ENCODE peak calls at places on chromosomes 5 and 9, in seven cellular contexts. O, V, R, D, F, Y and W are unnamed samples.
A peak's percentile ranks its signal among the peaks of the same experiment; 100 is the strongest.

GRCh38 chr9:81748091-81748490 is 58.7 kb upstream of the TLE1 start:
- DNase-seq in O (no peak), V (no peak), R (no peak), D (no peak), F (no peak), Y (no peak), W (no peak)

GRCh38 chr5:113061851-113062631 is 85.4 kb downstream of the DCP2 start:
- DNase-seq in O (no peak), V (no peak), R (peak; percentile 1), D (peak; percentile 60), F (peak; percentile 85), Y (no peak), W (no peak)

GRCh38 chr5:151905639-151906038 is 19.0 kb downstream of the GLRA1 start:
- DNase-seq in O (no peak), V (no peak), R (no peak), D (no peak), F (no peak), Y (peak; percentile 65), W (no peak)

GRCh38 chr5:55731848-55732247 is 6.0 kb upstream of the DDX4 start:
- DNase-seq in O (no peak), V (no peak), R (no peak), D (no peak), F (no peak), Y (no peak), W (no peak)

GRCh38 chr5:33476992-33477391 is 36.2 kb downstream of the TARS1 start:
- DNase-seq in O (no peak), V (no peak), R (no peak), D (no peak), F (peak; percentile 28), Y (no peak), W (no peak)

GRCh38 chr9:21812945-21813568 is 10.6 kb downstream of the MTAP start:
- DNase-seq in O (peak; percentile 44), V (peak; percentile 81), R (peak; percentile 75), D (peak; percentile 80), F (peak; percentile 74), Y (peak; percentile 88), W (peak; percentile 82)

GRCh38 chr9:86557063-86557766 is 203.0 kb upstream of the TUT7 start:
- DNase-seq in O (no peak), V (no peak), R (no peak), D (peak; percentile 78), F (peak; percentile 98), Y (peak; percentile 48), W (no peak)

GRCh38 chr5:80754900-80755299 is 100.1 kb upstream of the DHFR start:
- DNase-seq in O (peak; percentile 71), V (no peak), R (no peak), D (peak; percentile 11), F (peak; percentile 3), Y (no peak), W (no peak)

GRCh38 chr9:104073770-104074133 is 20.4 kb upstream of the SMC2 start:
- DNase-seq in O (no peak), V (no peak), R (no peak), D (no peak), F (no peak), Y (no peak), W (no peak)

GRCh38 chr9:3820643-3821042 is 294.8 kb upstream of the RFX3 start:
- DNase-seq in O (no peak), V (no peak), R (no peak), D (no peak), F (no peak), Y (no peak), W (no peak)

GRCh38 chr5:151577566-151577965 is 13.6 kb downstream of the FAT2 start:
- DNase-seq in O (no peak), V (no peak), R (no peak), D (no peak), F (no peak), Y (no peak), W (no peak)

GRCh38 chr5:79759848-79760247 is 70.2 kb downstream of the CMYA5 start:
- DNase-seq in O (no peak), V (no peak), R (no peak), D (no peak), F (no peak), Y (no peak), W (no peak)

GRCh38 chr5:139711852-139712171 is 63.7 kb downstream of the CXXC5 start:
- DNase-seq in O (no peak), V (peak; percentile 78), R (no peak), D (no peak), F (no peak), Y (no peak), W (peak; percentile 75)

GRCh38 chr9:127122176-127123151 is at the start of gene ANGPTL2:
- DNase-seq in O (peak; percentile 91), V (peak; percentile 90), R (peak; percentile 97), D (peak; percentile 96), F (peak; percentile 95), Y (no peak), W (peak; percentile 94)

GRCh38 chr5:3340471-3340870 is 255.2 kb upstream of the IRX1 start:
- DNase-seq in O (no peak), V (no peak), R (no peak), D (no peak), F (no peak), Y (no peak), W (no peak)
- H3K18ac ChIP-seq in O (no peak overlapping the region), V (no peak overlapping the region), R (no peak overlapping the region), D (no peak overlapping the region), F (no peak overlapping the region), Y (no peak overlapping the region), W (no peak overlapping the region)

GRCh38 chr5:12141496-12141895 is 237.2 kb upstream of the CTNND2 start:
- DNase-seq in O (no peak), V (no peak), R (no peak), D (no peak), F (no peak), Y (no peak), W (no peak)
- H2BK120ac ChIP-seq in O (no peak overlapping the region), V (no peak overlapping the region), R (no peak overlapping the region), D (no peak overlapping the region), F (no peak overlapping the region), Y (no peak overlapping the region), W (no peak overlapping the region)

GRCh38 chr9:113472199-113472598 is 8.7 kb downstream of the RGS3 start:
- DNase-seq in O (no peak), V (no peak), R (no peak), D (no peak), F (no peak), Y (no peak), W (no peak)
- H3K18ac ChIP-seq in O (no peak overlapping the region), V (no peak overlapping the region), R (no peak overlapping the region), D (no peak overlapping the region), F (no peak overlapping the region), Y (no peak overlapping the region), W (no peak overlapping the region)

GRCh38 chr5:173806270-173807035 is 81.7 kb upstream of the CPEB4 start:
- DNase-seq in O (no peak), V (no peak), R (no peak), D (no peak), F (no peak), Y (peak; percentile 57), W (no peak)
- H2BK120ac ChIP-seq in O (no peak overlapping the region), V (no peak overlapping the region), R (no peak overlapping the region), D (no peak overlapping the region), F (no peak overlapping the region), Y (no peak overlapping the region), W (no peak overlapping the region)

DNA sequence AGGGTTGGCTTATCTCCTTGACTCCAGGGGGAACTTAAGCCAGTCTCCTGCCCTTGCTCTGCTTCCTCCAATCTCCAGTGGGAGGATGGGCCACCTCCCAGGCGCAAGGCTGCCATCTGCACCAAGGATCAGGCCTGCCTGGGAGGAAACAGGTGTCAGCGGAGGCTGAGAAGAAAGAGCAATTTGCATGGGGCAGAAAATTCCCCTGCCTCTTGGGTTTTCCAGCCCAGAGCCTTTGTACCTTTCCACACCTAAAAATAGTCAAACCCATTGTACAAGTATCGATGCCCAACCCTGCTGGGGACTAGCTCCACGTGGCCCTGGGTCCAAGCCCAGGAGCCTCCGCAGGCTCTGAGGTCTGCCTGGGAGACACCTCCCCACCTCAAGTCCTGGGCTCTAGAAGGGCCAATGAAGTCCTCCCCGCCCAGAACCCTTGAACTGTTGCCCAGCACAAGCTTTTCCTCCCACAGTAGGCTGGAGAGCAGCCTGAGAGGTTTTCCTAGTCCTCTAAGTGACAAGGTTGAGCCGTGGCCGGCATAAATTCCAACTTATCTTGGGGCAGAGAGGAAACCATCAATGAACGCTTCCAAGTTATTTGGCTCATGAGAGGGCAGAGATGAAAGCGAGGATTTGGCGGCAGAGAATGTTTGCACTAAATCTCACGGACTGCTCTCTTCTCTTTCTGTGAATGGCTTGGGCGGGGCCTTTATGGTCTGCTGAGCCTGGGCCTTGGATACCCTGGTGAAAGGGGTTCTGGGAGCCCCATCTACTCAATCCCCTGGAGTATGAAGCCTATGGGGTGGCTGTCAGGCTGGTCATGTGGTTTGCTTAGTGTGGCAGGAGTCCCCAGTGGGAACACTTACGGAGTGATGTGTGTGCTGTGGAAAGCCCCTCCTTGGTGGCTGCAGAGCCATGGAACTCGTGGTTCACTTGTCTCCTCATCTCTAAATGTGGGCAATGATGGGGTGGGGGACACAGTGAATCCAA is 15.6 kb downstream of the JADE2 start:
- DNase-seq in O (no peak), V (no peak), R (no peak), D (no peak), F (no peak), Y (no peak), W (no peak)
- H3K18ac ChIP-seq in O (no peak overlapping the region), V (peak overlapping the region; percentile 96), R (no peak overlapping the region), D (no peak overlapping the region), F (no peak overlapping the region), Y (no peak overlapping the region), W (no peak overlapping the region)

GRCh38 chr9:131583342-131583645 is 38.0 kb downstream of the PRRT1B start:
- DNase-seq in O (no peak), V (no peak), R (no peak), D (no peak), F (no peak), Y (no peak), W (no peak)
- H2BK120ac ChIP-seq in O (no peak overlapping the region), V (no peak overlapping the region), R (no peak overlapping the region), D (no peak overlapping the region), F (no peak overlapping the region), Y (no peak overlapping the region), W (no peak overlapping the region)

GRCh38 chr5:170296935-170297588 is 515 bp downstream of the LCP2 start:
- DNase-seq in O (no peak), V (no peak), R (no peak), D (no peak), F (no peak), Y (no peak), W (no peak)
- H3K18ac ChIP-seq in O (peak overlapping the region; percentile 40), V (no peak overlapping the region), R (no peak overlapping the region), D (no peak overlapping the region), F (no peak overlapping the region), Y (no peak overlapping the region), W (no peak overlapping the region)

GRCh38 chr5:81850932-81851331 is 100.0 kb upstream of the SSBP2 start:
- DNase-seq in O (no peak), V (no peak), R (no peak), D (peak; percentile 33), F (no peak), Y (no peak), W (no peak)
- H2BK120ac ChIP-seq in O (no peak overlapping the region), V (peak overlapping the region; percentile 30), R (no peak overlapping the region), D (peak overlapping the region; percentile 29), F (peak overlapping the region; percentile 97), Y (peak overlapping the region; percentile 23), W (peak overlapping the region; percentile 88)

DNA sequence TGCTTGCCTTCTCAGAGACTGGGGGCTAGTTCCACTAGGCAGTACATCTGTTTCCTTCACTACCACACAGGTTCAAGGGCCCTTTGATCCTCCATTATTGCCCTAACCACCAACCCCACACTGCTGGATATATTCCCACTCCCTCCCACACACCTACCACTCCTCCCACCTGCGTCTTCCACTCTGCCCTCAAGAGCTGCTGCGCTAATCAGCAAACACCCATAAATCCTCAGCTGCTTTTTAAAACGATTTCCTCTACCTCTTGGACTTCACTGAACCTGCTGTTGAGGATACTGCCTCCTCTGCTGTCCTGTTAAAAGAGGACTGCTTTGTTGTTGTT is 120.9 kb downstream of the MAPKAP1 start:
- DNase-seq in O (no peak), V (no peak), R (no peak), D (no peak), F (no peak), Y (no peak), W (no peak)
- H3K18ac ChIP-seq in O (no peak overlapping the region), V (no peak overlapping the region), R (no peak overlapping the region), D (no peak overlapping the region), F (no peak overlapping the region), Y (peak overlapping the region; percentile 67), W (no peak overlapping the region)